ENCODE peak calls at places on chromosome 13, in ten cellular contexts. P is iris pigment epithelial cell, A is brain microvascular endothelial cell, U is pulmonary artery endothelial cell, N is Peyer's patch, Y is AML-193, J is choroid plexus epithelial cell, Q is cardiac muscle cell, D is nephron progenitor cell, L is adrenal gland. K is an unnamed sample.

GRCh38 chr13:103692442-103692841 is 626.2 kb upstream of the SLC10A2 start:
- DNase-seq in N (no peak), Y (no peak), D (no peak), J (no peak), A (no peak), P (no peak), U (no peak), Q (no peak), L (no peak), K (no peak)

GRCh38 chr13:109572389-109572788 is 214.0 kb downstream of the IRS2 start:
- DNase-seq in A (no peak), P (no peak), Y (no peak), J (no peak), N (no peak), Q (no peak), U (no peak), D (no peak), L (no peak), K (no peak)

GRCh38 chr13:22773475-22773874 is 407.3 kb upstream of the SGCG start:
- DNase-seq in N (no peak), J (no peak), U (no peak), A (no peak), Q (no peak), Y (no peak), L (no peak), P (no peak), D (no peak), K (no peak)

GRCh38 chr13:59452189-59452588 is 711.5 kb downstream of the DIAPH3 start:
- DNase-seq in L (no peak), P (no peak), Q (no peak), Y (peak; percentile 88), J (no peak), N (no peak), U (no peak), D (no peak), A (no peak), K (no peak)

GRCh38 chr13:76708138-76708537 is 178.1 kb downstream of the KCTD12 start:
- DNase-seq in D (no peak), Y (no peak), L (no peak), P (no peak), U (no peak), Q (no peak), A (no peak), N (no peak), J (no peak), K (no peak)

GRCh38 chr13:58893396-58893795 is 1261.9 kb downstream of the PCDH17 start:
- DNase-seq in P (peak; percentile 2), U (no peak), Y (no peak), D (no peak), N (no peak), Q (no peak), J (peak; percentile 4), A (no peak), L (no peak), K (no peak)

GRCh38 chr13:95367309-95367843 is 66.1 kb upstream of the ABCC4 start:
- DNase-seq in Y (no peak), D (no peak), N (no peak), Q (no peak), L (no peak), P (no peak), J (no peak), A (no peak), U (no peak), K (no peak)

GRCh38 chr13:25001807-25002206 is 94.1 kb upstream of the PABPC3 start:
- DNase-seq in A (no peak), L (no peak), P (no peak), J (no peak), D (no peak), Q (no peak), N (no peak), U (no peak), Y (no peak), K (no peak)

GRCh38 chr13:97339019-97339988 is 94.7 kb upstream of the RAP2A start:
- DNase-seq in J (peak; percentile 57), N (no peak), D (no peak), Q (peak; percentile 95), Y (no peak), U (no peak), P (peak; percentile 65), A (peak; percentile 34), L (peak; percentile 61), K (peak; percentile 94)

GRCh38 chr13:78655906-78656305 is 3.0 kb downstream of the OBI1 start:
- DNase-seq in Q (no peak), A (no peak), L (no peak), J (no peak), Y (no peak), N (no peak), P (no peak), D (no peak), U (peak; percentile 26), K (no peak)

GRCh38 chr13:23505007-23505406 is 65.2 kb upstream of the TNFRSF19 start:
- DNase-seq in P (peak; percentile 64), U (no peak), L (no peak), A (peak; percentile 65), J (peak; percentile 51), Y (no peak), Q (peak; percentile 25), N (no peak), D (peak; percentile 6), K (peak; percentile 45)

GRCh38 chr13:24040835-24041234 is 119.7 kb upstream of the SPATA13 start:
- DNase-seq in A (no peak), N (no peak), Q (peak; percentile 19), Y (no peak), P (no peak), U (no peak), J (no peak), L (no peak), D (no peak), K (no peak)

GRCh38 chr13:112727581-112727980 is 37.7 kb downstream of the ATP11A start:
- DNase-seq in U (no peak), P (no peak), D (no peak), L (no peak), Q (no peak), N (no peak), J (no peak), A (no peak), Y (no peak), K (no peak)

GRCh38 chr13:41543664-41544300 is 86.4 kb downstream of the RGCC start:
- DNase-seq in A (no peak), P (no peak), D (no peak), Y (no peak), N (no peak), J (no peak), L (no peak), Q (no peak), U (no peak), K (no peak)

GRCh38 chr13:87376081-87376480 is 295.1 kb upstream of the SLITRK5 start:
- DNase-seq in L (no peak), P (peak; percentile 11), U (no peak), J (no peak), Q (no peak), N (no peak), D (no peak), A (no peak), Y (no peak), K (no peak)

GRCh38 chr13:44271915-44272341 is 101.7 kb upstream of the SERP2 start:
- DNase-seq in U (no peak), A (no peak), Q (no peak), J (no peak), L (peak; percentile 35), P (no peak), D (no peak), Y (no peak), N (no peak), K (no peak)

GRCh38 chr13:42894765-42895181 is 97.3 kb downstream of the EPSTI1 start:
- DNase-seq in P (peak; percentile 93), A (peak; percentile 51), L (peak; percentile 79), Y (no peak), U (peak; percentile 93), J (peak; percentile 88), N (no peak), Q (peak; percentile 87), D (no peak), K (no peak)

GRCh38 chr13:100280681-100281080 is 191.8 kb downstream of the PCCA start:
- DNase-seq in L (no peak), D (no peak), J (peak; percentile 23), Q (peak; percentile 9), U (no peak), N (no peak), P (peak; percentile 29), Y (no peak), A (peak; percentile 12), K (no peak)

GRCh38 chr13:45073809-45074208 is 46.5 kb upstream of the GTF2F2 start:
- DNase-seq in U (no peak), Q (no peak), N (no peak), L (no peak), A (no peak), J (no peak), D (no peak), Y (no peak), P (no peak), K (no peak)

GRCh38 chr13:114025432-114026127 is 51.7 kb upstream of the C13orf46 start:
- DNase-seq in Y (no peak), N (no peak), L (no peak), U (no peak), Q (peak; percentile 88), A (peak; percentile 61), J (peak; percentile 95), D (peak; percentile 37), P (peak; percentile 58), K (no peak)

GRCh38 chr13:60379837-60380236 is 17.2 kb upstream of the TDRD3 start:
- DNase-seq in L (no peak), D (no peak), N (no peak), J (no peak), U (no peak), P (no peak), Y (no peak), Q (no peak), A (no peak), K (no peak)

K was measured in HFFc6.